ENCODE peak calls at places on chromosome 21, in eight cellular contexts. One of them, this sample, is unnamed.

GRCh38 chr21:36874665-36875064 is 91.8 kb downstream of the HLCS start:
- DNase-seq in WTC11: no peak
- DNase-seq in Panc1: no peak
- DNase-seq in tibial artery: no peak
- DNase-seq in K562: no peak
- DNase-seq in neural crest cell: no peak
- DNase-seq in ovary: no peak
- DNase-seq in CD8-positive, alpha-beta T cell: no peak
- DNase-seq in this sample: no peak

GRCh38 chr21:44883250-44883649 is 9.8 kb upstream of the PTTG1IP start:
- DNase-seq in WTC11: no peak
- DNase-seq in Panc1: no peak
- DNase-seq in tibial artery: no peak
- DNase-seq in K562: no peak
- DNase-seq in neural crest cell: no peak
- DNase-seq in ovary: no peak
- DNase-seq in CD8-positive, alpha-beta T cell: no peak
- DNase-seq in this sample: no peak

GRCh38 chr21:15065381-15066230 is 806 bp upstream of the NRIP1 start:
- DNase-seq in WTC11: peak; percentile 53
- DNase-seq in Panc1: no peak
- DNase-seq in tibial artery: peak; percentile 89
- DNase-seq in K562: peak; percentile 64
- DNase-seq in neural crest cell: peak; percentile 42
- DNase-seq in ovary: peak; percentile 84
- DNase-seq in CD8-positive, alpha-beta T cell: peak; percentile 86
- DNase-seq in this sample: peak; percentile 57

GRCh38 chr21:34835526-34835925 is 166.7 kb downstream of the CLIC6 start:
- DNase-seq in WTC11: no peak
- DNase-seq in Panc1: no peak
- DNase-seq in tibial artery: peak; percentile 78
- DNase-seq in K562: no peak
- DNase-seq in neural crest cell: no peak
- DNase-seq in ovary: no peak
- DNase-seq in CD8-positive, alpha-beta T cell: no peak
- DNase-seq in this sample: peak; percentile 52

GRCh38 chr21:37532868-37533780 is 166.6 kb downstream of the DYRK1A start:
- DNase-seq in WTC11: peak; percentile 16
- DNase-seq in Panc1: peak; percentile 15
- DNase-seq in tibial artery: peak; percentile 84
- DNase-seq in K562: peak; percentile 66
- DNase-seq in neural crest cell: no peak
- DNase-seq in ovary: no peak
- DNase-seq in CD8-positive, alpha-beta T cell: no peak
- DNase-seq in this sample: no peak

GRCh38 chr21:44701023-44701400 is 4.0 kb downstream of the KRTAP10-12 start:
- DNase-seq in WTC11: no peak
- DNase-seq in Panc1: no peak
- DNase-seq in tibial artery: no peak
- DNase-seq in K562: no peak
- DNase-seq in neural crest cell: no peak
- DNase-seq in ovary: no peak
- DNase-seq in CD8-positive, alpha-beta T cell: peak; percentile 25
- DNase-seq in this sample: no peak

GRCh38 chr21:25490742-25491141 is 116.5 kb downstream of the MRPL39 start:
- DNase-seq in WTC11: no peak
- DNase-seq in Panc1: no peak
- DNase-seq in tibial artery: no peak
- DNase-seq in K562: no peak
- DNase-seq in neural crest cell: no peak
- DNase-seq in ovary: no peak
- DNase-seq in CD8-positive, alpha-beta T cell: no peak
- DNase-seq in this sample: no peak

GRCh38 chr21:21246007-21246406 is 247.8 kb downstream of the NCAM2 start:
- DNase-seq in WTC11: no peak
- DNase-seq in Panc1: no peak
- DNase-seq in tibial artery: no peak
- DNase-seq in K562: no peak
- DNase-seq in neural crest cell: no peak
- DNase-seq in ovary: no peak
- DNase-seq in CD8-positive, alpha-beta T cell: no peak
- DNase-seq in this sample: no peak

GRCh38 chr21:21196087-21196486 is 197.9 kb downstream of the NCAM2 start:
- DNase-seq in WTC11: no peak
- DNase-seq in Panc1: no peak
- DNase-seq in tibial artery: no peak
- DNase-seq in K562: no peak
- DNase-seq in neural crest cell: no peak
- DNase-seq in ovary: no peak
- DNase-seq in CD8-positive, alpha-beta T cell: no peak
- DNase-seq in this sample: no peak

GRCh38 chr21:35777081-35777480 is 283.2 kb downstream of the SETD4 start:
- DNase-seq in WTC11: no peak
- DNase-seq in Panc1: no peak
- DNase-seq in tibial artery: no peak
- DNase-seq in K562: no peak
- DNase-seq in neural crest cell: no peak
- DNase-seq in ovary: no peak
- DNase-seq in CD8-positive, alpha-beta T cell: no peak
- DNase-seq in this sample: no peak

GRCh38 chr21:34593423-34593822 is 21.5 kb downstream of the RCAN1 start:
- DNase-seq in WTC11: no peak
- DNase-seq in Panc1: no peak
- DNase-seq in tibial artery: no peak
- DNase-seq in K562: no peak
- DNase-seq in neural crest cell: no peak
- DNase-seq in ovary: no peak
- DNase-seq in CD8-positive, alpha-beta T cell: no peak
- DNase-seq in this sample: no peak

GRCh38 chr21:40355076-40355475 is 487.8 kb downstream of the PCP4 start:
- DNase-seq in WTC11: no peak
- DNase-seq in Panc1: no peak
- DNase-seq in tibial artery: no peak
- DNase-seq in K562: no peak
- DNase-seq in neural crest cell: no peak
- DNase-seq in ovary: no peak
- DNase-seq in CD8-positive, alpha-beta T cell: no peak
- DNase-seq in this sample: no peak

GRCh38 chr21:29342394-29342957 is 43.8 kb downstream of the BACH1 start:
- DNase-seq in WTC11: no peak
- DNase-seq in Panc1: no peak
- DNase-seq in tibial artery: peak; percentile 86
- DNase-seq in K562: no peak
- DNase-seq in neural crest cell: no peak
- DNase-seq in ovary: no peak
- DNase-seq in CD8-positive, alpha-beta T cell: no peak
- DNase-seq in this sample: peak; percentile 77

GRCh38 chr21:35189077-35189863 is 140.2 kb upstream of the RUNX1 start:
- DNase-seq in WTC11: no peak
- DNase-seq in Panc1: no peak
- DNase-seq in tibial artery: no peak
- DNase-seq in K562: no peak
- DNase-seq in neural crest cell: no peak
- DNase-seq in ovary: no peak
- DNase-seq in CD8-positive, alpha-beta T cell: no peak
- DNase-seq in this sample: peak; percentile 81

GRCh38 chr21:44510508-44511218 is 29.3 kb downstream of the KRTAP10-1 start:
- DNase-seq in WTC11: peak; percentile 82
- DNase-seq in Panc1: no peak
- DNase-seq in tibial artery: peak; percentile 67
- DNase-seq in K562: peak; percentile 80
- DNase-seq in neural crest cell: peak; percentile 60
- DNase-seq in ovary: peak; percentile 43
- DNase-seq in CD8-positive, alpha-beta T cell: peak; percentile 94
- DNase-seq in this sample: no peak

GRCh38 chr21:35236090-35236489 is 187.0 kb upstream of the RUNX1 start:
- DNase-seq in WTC11: no peak
- DNase-seq in Panc1: no peak
- DNase-seq in tibial artery: no peak
- DNase-seq in K562: no peak
- DNase-seq in neural crest cell: no peak
- DNase-seq in ovary: no peak
- DNase-seq in CD8-positive, alpha-beta T cell: no peak
- DNase-seq in this sample: no peak

GRCh38 chr21:34745557-34746255 is 76.9 kb downstream of the CLIC6 start:
- DNase-seq in WTC11: peak; percentile 74
- DNase-seq in Panc1: peak; percentile 47
- DNase-seq in tibial artery: peak; percentile 75
- DNase-seq in K562: peak; percentile 78
- DNase-seq in neural crest cell: peak; percentile 67
- DNase-seq in ovary: peak; percentile 65
- DNase-seq in CD8-positive, alpha-beta T cell: peak; percentile 71
- DNase-seq in this sample: peak; percentile 68

GRCh38 chr21:15301736-15302135 is 236.9 kb upstream of the NRIP1 start:
- DNase-seq in WTC11: no peak
- DNase-seq in Panc1: no peak
- DNase-seq in tibial artery: no peak
- DNase-seq in K562: no peak
- DNase-seq in neural crest cell: no peak
- DNase-seq in ovary: no peak
- DNase-seq in CD8-positive, alpha-beta T cell: no peak
- DNase-seq in this sample: no peak

GRCh38 chr21:39114871-39115658 is 68.2 kb downstream of the PSMG1 start:
- DNase-seq in WTC11: no peak
- DNase-seq in Panc1: no peak
- DNase-seq in tibial artery: peak; percentile 62
- DNase-seq in K562: peak; percentile 6
- DNase-seq in neural crest cell: no peak
- DNase-seq in ovary: no peak
- DNase-seq in CD8-positive, alpha-beta T cell: no peak
- DNase-seq in this sample: no peak

GRCh38 chr21:31536138-31536537 is 123.4 kb upstream of the SOD1 start:
- DNase-seq in WTC11: no peak
- DNase-seq in Panc1: no peak
- DNase-seq in tibial artery: no peak
- DNase-seq in K562: no peak
- DNase-seq in neural crest cell: no peak
- DNase-seq in ovary: no peak
- DNase-seq in CD8-positive, alpha-beta T cell: no peak
- DNase-seq in this sample: no peak

GRCh38 chr21:31538821-31539220 is 120.7 kb upstream of the SOD1 start:
- DNase-seq in WTC11: no peak
- DNase-seq in Panc1: no peak
- DNase-seq in tibial artery: no peak
- DNase-seq in K562: no peak
- DNase-seq in neural crest cell: no peak
- DNase-seq in ovary: no peak
- DNase-seq in CD8-positive, alpha-beta T cell: no peak
- DNase-seq in this sample: no peak

GRCh38 chr21:31543191-31543590 is 116.3 kb upstream of the SOD1 start:
- DNase-seq in WTC11: no peak
- DNase-seq in Panc1: no peak
- DNase-seq in tibial artery: no peak
- DNase-seq in K562: no peak
- DNase-seq in neural crest cell: no peak
- DNase-seq in ovary: peak; percentile 16
- DNase-seq in CD8-positive, alpha-beta T cell: no peak
- DNase-seq in this sample: no peak

DNA sequence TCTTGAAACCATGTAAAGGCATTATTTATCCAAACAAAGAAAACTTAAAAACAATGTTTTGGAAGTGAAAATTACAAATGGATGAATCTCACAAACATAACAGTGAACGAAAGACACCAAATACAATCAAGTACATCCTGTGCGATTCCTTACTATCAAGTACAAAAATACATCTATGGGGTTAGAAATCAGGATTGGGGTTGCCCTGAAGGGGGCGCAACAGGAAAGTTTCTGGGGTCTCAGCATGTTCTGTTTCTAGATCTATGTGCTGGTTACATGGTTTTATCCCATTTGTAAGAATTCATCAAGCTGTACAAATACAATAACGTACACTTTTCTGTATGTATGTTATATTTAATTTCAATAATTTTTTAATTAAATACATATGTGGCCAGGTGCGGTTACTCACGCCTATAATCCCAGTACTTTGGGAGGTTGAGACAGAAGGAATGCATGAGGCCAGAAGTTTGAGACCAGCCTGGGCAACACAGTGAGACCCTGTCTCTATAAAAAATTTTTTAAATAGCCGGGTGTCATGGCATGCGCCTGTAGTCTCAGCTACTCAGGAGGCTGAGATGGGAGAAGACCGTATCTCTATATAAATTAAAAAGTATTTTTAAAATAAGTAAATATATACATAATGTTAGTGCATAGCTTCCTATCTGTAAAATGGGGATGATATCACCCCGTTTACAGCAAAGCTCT is 121.5 kb upstream of the SOD1 start:
- DNase-seq in WTC11: peak; percentile 68
- DNase-seq in Panc1: no peak
- DNase-seq in tibial artery: no peak
- DNase-seq in K562: no peak
- DNase-seq in neural crest cell: peak; percentile 23
- DNase-seq in ovary: no peak
- DNase-seq in CD8-positive, alpha-beta T cell: no peak
- DNase-seq in this sample: no peak
- TF ChIP-seq CTCF in WTC11: peak; percentile 55
- TF ChIP-seq CTCF in Panc1: no peak
- TF ChIP-seq CTCF in tibial artery: no peak
- TF ChIP-seq CTCF in K562: peak; percentile 41
- TF ChIP-seq CTCF in neural crest cell: peak; percentile 45
- TF ChIP-seq CTCF in ovary: no peak
- TF ChIP-seq CTCF in CD8-positive, alpha-beta T cell: no peak
- TF ChIP-seq CTCF in this sample: no peak

GRCh38 chr21:22827422-22827821 is 1829.2 kb downstream of the NCAM2 start:
- DNase-seq in WTC11: no peak
- DNase-seq in Panc1: no peak
- DNase-seq in tibial artery: no peak
- DNase-seq in K562: no peak
- DNase-seq in neural crest cell: no peak
- DNase-seq in ovary: no peak
- DNase-seq in CD8-positive, alpha-beta T cell: no peak
- DNase-seq in this sample: no peak
- TF ChIP-seq CTCF in WTC11: no peak
- TF ChIP-seq CTCF in Panc1: no peak
- TF ChIP-seq CTCF in tibial artery: no peak
- TF ChIP-seq CTCF in K562: no peak
- TF ChIP-seq CTCF in neural crest cell: no peak
- TF ChIP-seq CTCF in ovary: no peak
- TF ChIP-seq CTCF in CD8-positive, alpha-beta T cell: no peak
- TF ChIP-seq CTCF in this sample: no peak

DNA sequence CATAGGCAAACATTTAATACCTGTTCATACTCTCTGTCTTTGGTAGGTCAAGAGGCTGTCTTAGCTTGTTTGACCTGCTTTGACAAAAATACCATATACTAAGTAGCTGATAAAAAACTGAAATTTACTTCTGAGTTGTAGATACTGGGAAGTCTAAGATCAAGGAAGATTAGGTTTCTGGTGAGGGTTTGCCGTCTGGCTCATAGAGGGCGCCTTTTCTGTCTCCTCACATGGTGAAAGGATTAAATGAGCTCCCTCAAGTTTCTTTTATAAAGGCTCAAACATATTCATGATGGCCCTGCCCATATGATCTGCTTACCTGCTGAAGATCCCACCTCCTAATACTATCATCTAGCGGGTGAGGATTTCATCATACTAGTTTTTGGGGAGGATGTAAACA is 1076.1 kb upstream of the NCAM2 start:
- DNase-seq in WTC11: no peak
- DNase-seq in Panc1: no peak
- DNase-seq in tibial artery: no peak
- DNase-seq in K562: no peak
- DNase-seq in neural crest cell: no peak
- DNase-seq in ovary: no peak
- DNase-seq in CD8-positive, alpha-beta T cell: no peak
- DNase-seq in this sample: no peak
- TF ChIP-seq CTCF in WTC11: no peak
- TF ChIP-seq CTCF in Panc1: no peak
- TF ChIP-seq CTCF in tibial artery: no peak
- TF ChIP-seq CTCF in K562: no peak
- TF ChIP-seq CTCF in neural crest cell: no peak
- TF ChIP-seq CTCF in ovary: no peak
- TF ChIP-seq CTCF in CD8-positive, alpha-beta T cell: no peak
- TF ChIP-seq CTCF in this sample: no peak

GRCh38 chr21:45973475-45974072 is 8.0 kb upstream of the COL6A1 start:
- DNase-seq in WTC11: peak; percentile 68
- DNase-seq in Panc1: no peak
- DNase-seq in tibial artery: peak; percentile 91
- DNase-seq in K562: peak; percentile 83
- DNase-seq in neural crest cell: peak; percentile 83
- DNase-seq in ovary: peak; percentile 90
- DNase-seq in CD8-positive, alpha-beta T cell: peak; percentile 87
- DNase-seq in this sample: peak; percentile 69
- TF ChIP-seq CTCF in WTC11: no peak
- TF ChIP-seq CTCF in Panc1: peak; percentile 78
- TF ChIP-seq CTCF in tibial artery: peak; percentile 75
- TF ChIP-seq CTCF in K562: peak; percentile 81
- TF ChIP-seq CTCF in neural crest cell: peak; percentile 74
- TF ChIP-seq CTCF in ovary: peak; percentile 71
- TF ChIP-seq CTCF in CD8-positive, alpha-beta T cell: peak; percentile 83
- TF ChIP-seq CTCF in this sample: peak; percentile 85